ENCODE peak calls at places on chromosomes 2 and 18, in five cellular contexts. One of them, this sample, is unnamed.

GRCh38 chr2:56185582-56186046 is 1.8 kb downstream of the CCDC85A start:
- DNase-seq in cardiac fibroblast: peak
- DNase-seq in GM23248: peak
- DNase-seq in NCI-H1930: no peak
- DNase-seq in CD4-positive, CD25-positive, alpha-beta regulatory T cell: no peak
- DNase-seq in this sample: no peak

GRCh38 chr18:76977108-76977621 is 154.8 kb downstream of the ZNF236 start:
- DNase-seq in CD4-positive, CD25-positive, alpha-beta regulatory T cell: no peak
- DNase-seq in cardiac fibroblast: peak
- DNase-seq in GM23248: no peak
- DNase-seq in NCI-H1930: no peak
- DNase-seq in this sample: peak

GRCh38 chr2:75456825-75457224 is 103.9 kb downstream of the EVA1A start:
- DNase-seq in CD4-positive, CD25-positive, alpha-beta regulatory T cell: no peak
- DNase-seq in cardiac fibroblast: no peak
- DNase-seq in NCI-H1930: no peak
- DNase-seq in GM23248: no peak
- DNase-seq in this sample: no peak

GRCh38 chr18:13548106-13548819 is 178.1 kb downstream of the FAM210A start:
- DNase-seq in NCI-H1930: no peak
- DNase-seq in cardiac fibroblast: no peak
- DNase-seq in CD4-positive, CD25-positive, alpha-beta regulatory T cell: no peak
- DNase-seq in GM23248: no peak
- DNase-seq in this sample: no peak

GRCh38 chr18:27780061-27780740 is 396.7 kb downstream of the CDH2 start:
- DNase-seq in NCI-H1930: no peak
- DNase-seq in cardiac fibroblast: no peak
- DNase-seq in GM23248: peak
- DNase-seq in CD4-positive, CD25-positive, alpha-beta regulatory T cell: no peak
- DNase-seq in this sample: no peak

GRCh38 chr2:25369439-25369838 is 27.7 kb upstream of the DNMT3A start:
- DNase-seq in NCI-H1930: no peak
- DNase-seq in cardiac fibroblast: no peak
- DNase-seq in CD4-positive, CD25-positive, alpha-beta regulatory T cell: no peak
- DNase-seq in GM23248: no peak
- DNase-seq in this sample: no peak

GRCh38 chr2:39216495-39217191 is 27.1 kb downstream of the CDKL4 start:
- DNase-seq in CD4-positive, CD25-positive, alpha-beta regulatory T cell: peak
- DNase-seq in cardiac fibroblast: no peak
- DNase-seq in NCI-H1930: no peak
- DNase-seq in GM23248: no peak
- DNase-seq in this sample: no peak

GRCh38 chr2:45904267-45904921 is 252.9 kb downstream of the PRKCE start:
- DNase-seq in GM23248: peak
- DNase-seq in cardiac fibroblast: peak
- DNase-seq in CD4-positive, CD25-positive, alpha-beta regulatory T cell: no peak
- DNase-seq in NCI-H1930: no peak
- DNase-seq in this sample: no peak

GRCh38 chr2:206392118-206392517 is 51.2 kb upstream of the ADAM23 start:
- DNase-seq in cardiac fibroblast: peak
- DNase-seq in GM23248: peak
- DNase-seq in NCI-H1930: no peak
- DNase-seq in CD4-positive, CD25-positive, alpha-beta regulatory T cell: no peak
- DNase-seq in this sample: peak

GRCh38 chr2:86518498-86518897 is 44.7 kb downstream of the CHMP3 start:
- DNase-seq in NCI-H1930: no peak
- DNase-seq in cardiac fibroblast: peak
- DNase-seq in CD4-positive, CD25-positive, alpha-beta regulatory T cell: peak
- DNase-seq in GM23248: peak
- DNase-seq in this sample: peak

GRCh38 chr2:105287692-105288091 is 41.8 kb downstream of the TGFBRAP1 start:
- DNase-seq in GM23248: peak
- DNase-seq in cardiac fibroblast: peak
- DNase-seq in CD4-positive, CD25-positive, alpha-beta regulatory T cell: no peak
- DNase-seq in NCI-H1930: no peak
- DNase-seq in this sample: no peak

GRCh38 chr18:49647496-49648168 is 85.8 kb downstream of the LIPG start:
- DNase-seq in CD4-positive, CD25-positive, alpha-beta regulatory T cell: no peak
- DNase-seq in GM23248: peak
- DNase-seq in cardiac fibroblast: no peak
- DNase-seq in NCI-H1930: no peak
- DNase-seq in this sample: no peak

GRCh38 chr18:22335644-22336275 is 82.0 kb downstream of the CTAGE1 start:
- DNase-seq in CD4-positive, CD25-positive, alpha-beta regulatory T cell: no peak
- DNase-seq in NCI-H1930: no peak
- DNase-seq in cardiac fibroblast: peak
- DNase-seq in GM23248: no peak
- DNase-seq in this sample: no peak

GRCh38 chr2:44745922-44746321 is 195.6 kb upstream of the SIX3 start:
- DNase-seq in NCI-H1930: no peak
- DNase-seq in cardiac fibroblast: no peak
- DNase-seq in GM23248: no peak
- DNase-seq in CD4-positive, CD25-positive, alpha-beta regulatory T cell: no peak
- DNase-seq in this sample: no peak

GRCh38 chr18:53380063-53380639 is 844.3 kb downstream of the MBD2 start:
- DNase-seq in cardiac fibroblast: peak
- DNase-seq in GM23248: peak
- DNase-seq in CD4-positive, CD25-positive, alpha-beta regulatory T cell: no peak
- DNase-seq in NCI-H1930: no peak
- DNase-seq in this sample: peak

GRCh38 chr2:237964578-237965404 is 2.0 kb upstream of the UBE2F start:
- DNase-seq in NCI-H1930: no peak
- DNase-seq in GM23248: peak
- DNase-seq in cardiac fibroblast: peak
- DNase-seq in CD4-positive, CD25-positive, alpha-beta regulatory T cell: no peak
- DNase-seq in this sample: no peak

GRCh38 chr2:19688059-19688458 is 213.7 kb downstream of the TTC32 start:
- DNase-seq in GM23248: no peak
- DNase-seq in cardiac fibroblast: no peak
- DNase-seq in CD4-positive, CD25-positive, alpha-beta regulatory T cell: no peak
- DNase-seq in NCI-H1930: no peak
- DNase-seq in this sample: no peak

GRCh38 chr18:1604751-1605150 is 700.1 kb downstream of the ADCYAP1 start:
- DNase-seq in CD4-positive, CD25-positive, alpha-beta regulatory T cell: no peak
- DNase-seq in NCI-H1930: no peak
- DNase-seq in GM23248: no peak
- DNase-seq in cardiac fibroblast: no peak
- DNase-seq in this sample: no peak

GRCh38 chr2:137921062-137921461 is 43.2 kb upstream of the HNMT start:
- DNase-seq in CD4-positive, CD25-positive, alpha-beta regulatory T cell: no peak
- DNase-seq in GM23248: no peak
- DNase-seq in NCI-H1930: no peak
- DNase-seq in cardiac fibroblast: no peak
- DNase-seq in this sample: no peak

GRCh38 chr2:15300645-15301573 is 260.2 kb downstream of the NBAS start:
- DNase-seq in cardiac fibroblast: peak
- DNase-seq in CD4-positive, CD25-positive, alpha-beta regulatory T cell: no peak
- DNase-seq in NCI-H1930: no peak
- DNase-seq in GM23248: no peak
- DNase-seq in this sample: no peak

GRCh38 chr2:239523944-239524310 is 123.1 kb upstream of the HDAC4 start:
- DNase-seq in GM23248: peak
- DNase-seq in CD4-positive, CD25-positive, alpha-beta regulatory T cell: no peak
- DNase-seq in NCI-H1930: no peak
- DNase-seq in cardiac fibroblast: no peak
- DNase-seq in this sample: no peak

GRCh38 chr2:96914332-96914731 is 44.5 kb upstream of the SEMA4C start:
- DNase-seq in NCI-H1930: no peak
- DNase-seq in GM23248: peak
- DNase-seq in CD4-positive, CD25-positive, alpha-beta regulatory T cell: no peak
- DNase-seq in cardiac fibroblast: peak
- DNase-seq in this sample: no peak

GRCh38 chr18:64717026-64717425 is 568.1 kb upstream of the LINC00305 start:
- DNase-seq in GM23248: no peak
- DNase-seq in cardiac fibroblast: no peak
- DNase-seq in CD4-positive, CD25-positive, alpha-beta regulatory T cell: no peak
- DNase-seq in NCI-H1930: no peak
- DNase-seq in this sample: no peak

GRCh38 chr2:98716786-98717185 is 14.1 kb downstream of the MGAT4A start:
- DNase-seq in NCI-H1930: no peak
- DNase-seq in CD4-positive, CD25-positive, alpha-beta regulatory T cell: no peak
- DNase-seq in GM23248: no peak
- DNase-seq in cardiac fibroblast: no peak
- DNase-seq in this sample: no peak